ENCODE peak calls at places on chromosomes 16 and 17, in six cellular contexts. Z, B, H, U, T and Y are unnamed samples.

GRCh38 chr17:7842950-7843535 is 9.0 kb downstream of the KDM6B start:
- DNase-seq in Z (peak), B (peak), H (peak), U (no peak), T (peak), Y (peak)

GRCh38 chr16:50351116-50351515 is 17.7 kb downstream of the BRD7 start:
- DNase-seq in Z (no peak), B (no peak), H (no peak), U (no peak), T (no peak), Y (no peak)

GRCh38 chr17:28549274-28550132 is 2.9 kb downstream of the UNC119 start:
- DNase-seq in Z (peak), B (no peak), H (no peak), U (no peak), T (no peak), Y (no peak)

GRCh38 chr17:30021708-30022317 is 80.4 kb downstream of the EFCAB5 start:
- DNase-seq in Z (no peak), B (peak), H (no peak), U (peak), T (no peak), Y (peak)

GRCh38 chr17:37220609-37220953 is 155.2 kb upstream of the C17orf78 start:
- DNase-seq in Z (peak), B (peak), H (no peak), U (no peak), T (no peak), Y (peak)

GRCh38 chr17:62611767-62612166 is 15.7 kb upstream of the MRC2 start:
- DNase-seq in Z (no peak), B (no peak), H (no peak), U (no peak), T (no peak), Y (no peak)

GRCh38 chr17:2076461-2076984 is 21.6 kb downstream of the HIC1 start:
- DNase-seq in Z (no peak), B (peak), H (no peak), U (no peak), T (no peak), Y (no peak)

GRCh38 chr16:84239186-84239790 is 524 bp downstream of the KCNG4 start:
- DNase-seq in Z (no peak), B (peak), H (no peak), U (no peak), T (no peak), Y (no peak)

GRCh38 chr17:44345497-44346026 is 460 bp downstream of the GRN start:
- DNase-seq in Z (peak), B (peak), H (peak), U (peak), T (no peak), Y (peak)

GRCh38 chr17:44343510-44344209 is 1.4 kb upstream of the GRN start:
- DNase-seq in Z (no peak), B (no peak), H (peak), U (no peak), T (no peak), Y (no peak)

GRCh38 chr17:44344939-44345496 is at the start of gene GRN:
- DNase-seq in Z (peak), B (peak), H (peak), U (peak), T (peak), Y (peak)

GRCh38 chr17:44348234-44348987 is 3.3 kb downstream of the GRN start:
- DNase-seq in Z (no peak), B (no peak), H (no peak), U (peak), T (no peak), Y (peak)

GRCh38 chr17:44346064-44346844 is 1.2 kb downstream of the GRN start:
- DNase-seq in Z (no peak), B (no peak), H (no peak), U (no peak), T (no peak), Y (no peak)
- TF ChIP-seq CTCF in Z (no peak), B (no peak), H (no peak), U (no peak), T (no peak), Y (no peak)

DNA sequence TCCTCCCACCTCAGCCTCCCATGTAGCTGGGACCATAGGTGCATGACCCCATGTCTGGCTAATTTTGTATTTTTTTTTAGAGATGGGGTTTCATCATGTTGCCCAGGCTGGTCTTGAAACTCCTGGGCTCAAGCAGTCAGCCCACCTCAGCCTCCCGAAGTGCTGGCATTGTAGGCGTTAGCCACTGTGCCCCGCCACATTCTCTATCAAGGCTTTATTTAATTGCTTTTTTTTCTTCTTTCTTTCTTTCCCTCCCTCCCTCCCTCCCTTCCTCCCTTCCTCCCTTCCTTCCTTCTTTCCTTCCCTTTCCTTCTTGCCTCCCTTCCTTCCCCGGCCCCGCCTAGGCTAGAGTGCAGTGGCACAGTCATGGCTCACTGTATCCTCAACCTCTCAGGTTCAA is 23.7 kb downstream of the RSPRY1 start:
- DNase-seq in Z (no peak), B (no peak), H (no peak), U (no peak), T (no peak), Y (no peak)
- H3K4me3 ChIP-seq in Z (no peak), B (no peak), H (no peak), U (no peak), T (no peak), Y (no peak)

DNA sequence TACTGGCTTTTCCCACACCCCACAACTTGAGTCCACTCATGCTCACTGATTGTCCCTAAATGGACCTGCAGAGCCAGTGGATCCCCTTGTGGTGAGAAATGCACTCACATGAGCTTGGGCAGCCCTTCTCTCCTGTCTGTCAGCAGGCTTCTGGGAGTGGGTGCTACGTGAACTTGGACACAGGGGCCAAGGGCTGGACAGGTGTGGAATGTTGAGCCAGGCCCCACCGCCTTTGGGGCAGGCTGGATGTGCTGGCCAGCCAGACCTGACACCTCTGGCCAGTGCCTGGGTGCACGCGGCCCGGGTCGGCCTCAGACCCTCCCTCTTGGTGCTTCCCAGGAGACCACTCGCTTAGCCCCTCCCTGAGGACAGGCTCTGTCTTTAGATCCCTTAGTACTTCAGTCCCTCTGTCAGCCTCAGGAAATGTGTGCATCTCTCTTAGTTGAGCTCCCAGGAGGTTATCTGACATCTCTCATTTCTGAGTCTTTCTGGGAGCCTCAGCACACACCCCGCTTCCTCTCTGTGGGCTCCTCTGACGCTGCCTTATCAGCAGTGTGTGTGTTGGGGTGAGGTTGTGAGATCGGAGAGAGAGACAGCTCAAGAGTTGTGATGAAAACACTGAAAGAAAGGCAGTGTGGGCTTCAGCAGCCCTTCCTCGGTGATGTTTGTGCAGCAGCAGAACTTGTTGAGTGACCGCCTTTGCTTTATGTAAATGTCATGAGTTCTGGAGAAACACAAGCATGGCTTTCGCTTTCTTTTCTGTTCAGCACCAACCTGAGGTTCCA is 117.0 kb downstream of the RAB11FIP4 start:
- DNase-seq in Z (peak), B (no peak), H (no peak), U (no peak), T (peak), Y (no peak)
- TF ChIP-seq CTCF in Z (peak), B (peak), H (no peak), U (peak), T (no peak), Y (peak)

GRCh38 chr17:40561871-40562611 is 3.2 kb downstream of the CCR7 start:
- DNase-seq in Z (peak), B (no peak), H (peak), U (no peak), T (peak), Y (no peak)

GRCh38 chr17:40564883-40565744 is at the start of gene CCR7:
- DNase-seq in Z (peak), B (no peak), H (peak), U (no peak), T (no peak), Y (no peak)

GRCh38 chr17:40562841-40563370 is 2.4 kb downstream of the CCR7 start:
- DNase-seq in Z (peak), B (no peak), H (no peak), U (no peak), T (no peak), Y (no peak)

GRCh38 chr17:40564195-40564882 is 933 bp downstream of the CCR7 start:
- DNase-seq in Z (peak), B (no peak), H (peak), U (no peak), T (peak), Y (no peak)

DNA sequence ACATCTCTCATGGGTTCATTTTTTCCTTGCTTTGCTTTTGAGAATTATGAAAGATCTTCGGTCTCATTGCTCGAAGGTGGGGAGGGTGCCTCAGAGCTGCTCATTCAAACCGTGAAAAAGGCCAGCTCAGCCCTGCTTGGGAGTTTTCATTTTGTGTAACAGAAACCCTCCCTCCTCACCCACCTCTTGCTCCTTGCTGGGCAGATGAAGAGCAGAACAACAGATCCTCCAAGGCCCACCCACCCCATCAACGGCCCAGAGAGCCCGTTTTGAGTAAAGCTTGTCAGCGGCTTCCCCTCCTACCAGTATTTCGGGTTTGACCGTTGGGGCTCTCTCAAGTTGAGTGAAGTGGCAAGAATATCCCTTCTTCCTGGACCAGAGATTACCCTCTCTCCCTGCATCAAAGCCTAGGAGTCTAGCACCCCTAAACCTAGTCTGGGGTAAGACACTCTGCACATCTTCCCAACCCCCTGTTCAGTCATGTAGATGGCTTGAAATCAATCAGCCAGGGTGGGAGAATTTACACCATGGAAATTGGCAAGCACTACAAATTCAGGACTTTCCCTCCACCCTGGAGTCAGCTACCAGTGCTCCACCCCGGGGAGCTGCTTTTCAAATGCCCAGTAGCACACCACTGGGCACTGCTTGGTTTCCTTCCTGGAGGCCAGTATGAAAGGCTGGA is 1.8 kb downstream of the CCR7 start:
- DNase-seq in Z (peak), B (no peak), H (peak), U (no peak), T (no peak), Y (no peak)
- H3K4me3 ChIP-seq in Z (peak), B (no peak), H (no peak), U (no peak), T (no peak), Y (no peak)

GRCh38 chr16:12341423-12341822 is 364.9 kb downstream of the SNX29 start:
- DNase-seq in Z (no peak), B (peak), H (no peak), U (peak), T (no peak), Y (peak)
- TF ChIP-seq CTCF in Z (no peak), B (peak), H (no peak), U (no peak), T (peak), Y (no peak)